ENCODE peak calls at places on chromosomes 16 and 17, in ten cellular contexts. One of them, this sample, is unnamed.

GRCh38 chr17:29140631-29141483 is 39.3 kb downstream of the MYO18A start:
- DNase-seq in thoracic aorta: no peak
- DNase-seq in suprapubic skin: no peak
- DNase-seq in tibial artery: no peak
- DNase-seq in lower leg skin: no peak
- DNase-seq in nephron progenitor cell: peak
- DNase-seq in lower lobe of right lung: no peak
- DNase-seq in GM13976: peak
- DNase-seq in BJ: no peak
- DNase-seq in left ventricle myocardium inferior: no peak
- DNase-seq in this sample: peak

GRCh38 chr16:82682757-82683156 is 56.0 kb downstream of the CDH13 start:
- DNase-seq in left ventricle myocardium inferior: no peak
- DNase-seq in thoracic aorta: no peak
- DNase-seq in tibial artery: no peak
- DNase-seq in lower lobe of right lung: no peak
- DNase-seq in lower leg skin: no peak
- DNase-seq in nephron progenitor cell: no peak
- DNase-seq in suprapubic skin: no peak
- DNase-seq in BJ: no peak
- DNase-seq in GM13976: no peak
- DNase-seq in this sample: no peak

GRCh38 chr17:57946798-57947358 is 8.3 kb downstream of the CUEDC1 start:
- DNase-seq in lower lobe of right lung: peak
- DNase-seq in suprapubic skin: no peak
- DNase-seq in left ventricle myocardium inferior: no peak
- DNase-seq in thoracic aorta: no peak
- DNase-seq in GM13976: peak
- DNase-seq in BJ: no peak
- DNase-seq in tibial artery: no peak
- DNase-seq in nephron progenitor cell: no peak
- DNase-seq in lower leg skin: no peak
- DNase-seq in this sample: no peak

GRCh38 chr17:74355065-74355464 is 6.6 kb downstream of the BTBD17 start:
- DNase-seq in lower leg skin: no peak
- DNase-seq in thoracic aorta: no peak
- DNase-seq in GM13976: no peak
- DNase-seq in nephron progenitor cell: no peak
- DNase-seq in lower lobe of right lung: no peak
- DNase-seq in BJ: no peak
- DNase-seq in left ventricle myocardium inferior: no peak
- DNase-seq in suprapubic skin: no peak
- DNase-seq in tibial artery: no peak
- DNase-seq in this sample: no peak

GRCh38 chr17:4304417-4305027 is 40.7 kb upstream of the ANKFY1 start:
- DNase-seq in BJ: no peak
- DNase-seq in GM13976: peak
- DNase-seq in nephron progenitor cell: peak
- DNase-seq in thoracic aorta: no peak
- DNase-seq in lower lobe of right lung: no peak
- DNase-seq in lower leg skin: no peak
- DNase-seq in left ventricle myocardium inferior: no peak
- DNase-seq in tibial artery: peak
- DNase-seq in suprapubic skin: no peak
- DNase-seq in this sample: peak

GRCh38 chr16:87040169-87041117 is 276.7 kb downstream of the C16orf95 start:
- DNase-seq in suprapubic skin: no peak
- DNase-seq in lower lobe of right lung: no peak
- DNase-seq in thoracic aorta: no peak
- DNase-seq in GM13976: no peak
- DNase-seq in left ventricle myocardium inferior: no peak
- DNase-seq in BJ: no peak
- DNase-seq in nephron progenitor cell: no peak
- DNase-seq in lower leg skin: no peak
- DNase-seq in tibial artery: no peak
- DNase-seq in this sample: no peak

GRCh38 chr16:2856061-2856670 is 1.8 kb downstream of the PRSS22 start:
- DNase-seq in lower leg skin: no peak
- DNase-seq in suprapubic skin: no peak
- DNase-seq in BJ: no peak
- DNase-seq in GM13976: peak
- DNase-seq in nephron progenitor cell: peak
- DNase-seq in thoracic aorta: no peak
- DNase-seq in tibial artery: no peak
- DNase-seq in left ventricle myocardium inferior: no peak
- DNase-seq in lower lobe of right lung: no peak
- DNase-seq in this sample: no peak

GRCh38 chr16:81513204-81514040 is 68.8 kb downstream of the CMIP start:
- DNase-seq in lower lobe of right lung: no peak
- DNase-seq in nephron progenitor cell: no peak
- DNase-seq in tibial artery: peak
- DNase-seq in thoracic aorta: no peak
- DNase-seq in BJ: no peak
- DNase-seq in GM13976: no peak
- DNase-seq in left ventricle myocardium inferior: peak
- DNase-seq in suprapubic skin: no peak
- DNase-seq in lower leg skin: peak
- DNase-seq in this sample: no peak

GRCh38 chr17:45096141-45096540 is 35.0 kb downstream of the NMT1 start:
- DNase-seq in nephron progenitor cell: no peak
- DNase-seq in BJ: no peak
- DNase-seq in thoracic aorta: no peak
- DNase-seq in GM13976: no peak
- DNase-seq in lower leg skin: no peak
- DNase-seq in lower lobe of right lung: no peak
- DNase-seq in tibial artery: no peak
- DNase-seq in left ventricle myocardium inferior: no peak
- DNase-seq in suprapubic skin: no peak
- DNase-seq in this sample: no peak

GRCh38 chr17:67038861-67039365 is 5.4 kb upstream of the CACNG1 start:
- DNase-seq in nephron progenitor cell: no peak
- DNase-seq in thoracic aorta: no peak
- DNase-seq in lower leg skin: no peak
- DNase-seq in GM13976: no peak
- DNase-seq in left ventricle myocardium inferior: no peak
- DNase-seq in BJ: no peak
- DNase-seq in tibial artery: no peak
- DNase-seq in suprapubic skin: no peak
- DNase-seq in lower lobe of right lung: peak
- DNase-seq in this sample: no peak

GRCh38 chr16:16096161-16096857 is 127.0 kb downstream of the ABCC6 start:
- DNase-seq in thoracic aorta: peak
- DNase-seq in nephron progenitor cell: no peak
- DNase-seq in left ventricle myocardium inferior: peak
- DNase-seq in lower lobe of right lung: no peak
- DNase-seq in tibial artery: peak
- DNase-seq in lower leg skin: no peak
- DNase-seq in suprapubic skin: no peak
- DNase-seq in BJ: peak
- DNase-seq in GM13976: no peak
- DNase-seq in this sample: no peak
- TF ChIP-seq CTCF in thoracic aorta: peak
- TF ChIP-seq CTCF in nephron progenitor cell: peak
- TF ChIP-seq CTCF in left ventricle myocardium inferior: no peak
- TF ChIP-seq CTCF in lower lobe of right lung: no peak
- TF ChIP-seq CTCF in tibial artery: peak
- TF ChIP-seq CTCF in lower leg skin: no peak
- TF ChIP-seq CTCF in suprapubic skin: no peak
- TF ChIP-seq CTCF in BJ: peak
- TF ChIP-seq CTCF in GM13976: no peak
- TF ChIP-seq CTCF in this sample: peak

GRCh38 chr17:76888661-76889060 is 20.5 kb downstream of the MGAT5B start:
- DNase-seq in left ventricle myocardium inferior: no peak
- DNase-seq in tibial artery: no peak
- DNase-seq in GM13976: no peak
- DNase-seq in nephron progenitor cell: peak
- DNase-seq in lower lobe of right lung: no peak
- DNase-seq in suprapubic skin: no peak
- DNase-seq in BJ: no peak
- DNase-seq in lower leg skin: no peak
- DNase-seq in thoracic aorta: no peak
- DNase-seq in this sample: no peak

GRCh38 chr17:76889323-76889722 is 21.1 kb downstream of the MGAT5B start:
- DNase-seq in tibial artery: no peak
- DNase-seq in lower lobe of right lung: no peak
- DNase-seq in suprapubic skin: no peak
- DNase-seq in thoracic aorta: no peak
- DNase-seq in BJ: no peak
- DNase-seq in GM13976: no peak
- DNase-seq in lower leg skin: no peak
- DNase-seq in nephron progenitor cell: no peak
- DNase-seq in left ventricle myocardium inferior: no peak
- DNase-seq in this sample: no peak

GRCh38 chr17:76884995-76885896 is 17.0 kb downstream of the MGAT5B start:
- DNase-seq in tibial artery: no peak
- DNase-seq in suprapubic skin: no peak
- DNase-seq in left ventricle myocardium inferior: no peak
- DNase-seq in lower leg skin: no peak
- DNase-seq in lower lobe of right lung: no peak
- DNase-seq in nephron progenitor cell: peak
- DNase-seq in BJ: no peak
- DNase-seq in GM13976: no peak
- DNase-seq in thoracic aorta: no peak
- DNase-seq in this sample: no peak

GRCh38 chr17:76886395-76886794 is 18.2 kb downstream of the MGAT5B start:
- DNase-seq in suprapubic skin: no peak
- DNase-seq in BJ: no peak
- DNase-seq in nephron progenitor cell: no peak
- DNase-seq in thoracic aorta: no peak
- DNase-seq in lower lobe of right lung: no peak
- DNase-seq in lower leg skin: no peak
- DNase-seq in tibial artery: no peak
- DNase-seq in GM13976: no peak
- DNase-seq in left ventricle myocardium inferior: no peak
- DNase-seq in this sample: no peak

GRCh38 chr17:76887809-76888208 is 19.6 kb downstream of the MGAT5B start:
- DNase-seq in lower lobe of right lung: no peak
- DNase-seq in lower leg skin: no peak
- DNase-seq in thoracic aorta: no peak
- DNase-seq in BJ: no peak
- DNase-seq in GM13976: no peak
- DNase-seq in nephron progenitor cell: no peak
- DNase-seq in left ventricle myocardium inferior: no peak
- DNase-seq in suprapubic skin: no peak
- DNase-seq in tibial artery: no peak
- DNase-seq in this sample: no peak
- TF ChIP-seq CTCF in lower lobe of right lung: no peak
- TF ChIP-seq CTCF in lower leg skin: no peak
- TF ChIP-seq CTCF in thoracic aorta: no peak
- TF ChIP-seq CTCF in BJ: peak
- TF ChIP-seq CTCF in GM13976: no peak
- TF ChIP-seq CTCF in nephron progenitor cell: no peak
- TF ChIP-seq CTCF in left ventricle myocardium inferior: no peak
- TF ChIP-seq CTCF in suprapubic skin: no peak
- TF ChIP-seq CTCF in tibial artery: no peak
- TF ChIP-seq CTCF in this sample: no peak

GRCh38 chr17:14739656-14740431 is 439.0 kb downstream of the HS3ST3B1 start:
- DNase-seq in lower leg skin: no peak
- DNase-seq in tibial artery: no peak
- DNase-seq in left ventricle myocardium inferior: no peak
- DNase-seq in suprapubic skin: no peak
- DNase-seq in lower lobe of right lung: no peak
- DNase-seq in GM13976: no peak
- DNase-seq in nephron progenitor cell: no peak
- DNase-seq in BJ: no peak
- DNase-seq in thoracic aorta: no peak
- DNase-seq in this sample: no peak

GRCh38 chr17:14738652-14738988 is 437.7 kb downstream of the HS3ST3B1 start:
- DNase-seq in lower lobe of right lung: no peak
- DNase-seq in thoracic aorta: no peak
- DNase-seq in GM13976: no peak
- DNase-seq in BJ: no peak
- DNase-seq in lower leg skin: no peak
- DNase-seq in nephron progenitor cell: no peak
- DNase-seq in left ventricle myocardium inferior: no peak
- DNase-seq in tibial artery: no peak
- DNase-seq in suprapubic skin: no peak
- DNase-seq in this sample: no peak

GRCh38 chr17:14741516-14741915 is 440.6 kb downstream of the HS3ST3B1 start:
- DNase-seq in nephron progenitor cell: no peak
- DNase-seq in GM13976: no peak
- DNase-seq in tibial artery: no peak
- DNase-seq in thoracic aorta: no peak
- DNase-seq in suprapubic skin: no peak
- DNase-seq in BJ: no peak
- DNase-seq in left ventricle myocardium inferior: no peak
- DNase-seq in lower leg skin: no peak
- DNase-seq in lower lobe of right lung: no peak
- DNase-seq in this sample: no peak

GRCh38 chr17:14736631-14737030 is 435.8 kb downstream of the HS3ST3B1 start:
- DNase-seq in GM13976: no peak
- DNase-seq in BJ: no peak
- DNase-seq in tibial artery: no peak
- DNase-seq in nephron progenitor cell: no peak
- DNase-seq in thoracic aorta: no peak
- DNase-seq in lower lobe of right lung: no peak
- DNase-seq in lower leg skin: no peak
- DNase-seq in suprapubic skin: no peak
- DNase-seq in left ventricle myocardium inferior: no peak
- DNase-seq in this sample: no peak

DNA sequence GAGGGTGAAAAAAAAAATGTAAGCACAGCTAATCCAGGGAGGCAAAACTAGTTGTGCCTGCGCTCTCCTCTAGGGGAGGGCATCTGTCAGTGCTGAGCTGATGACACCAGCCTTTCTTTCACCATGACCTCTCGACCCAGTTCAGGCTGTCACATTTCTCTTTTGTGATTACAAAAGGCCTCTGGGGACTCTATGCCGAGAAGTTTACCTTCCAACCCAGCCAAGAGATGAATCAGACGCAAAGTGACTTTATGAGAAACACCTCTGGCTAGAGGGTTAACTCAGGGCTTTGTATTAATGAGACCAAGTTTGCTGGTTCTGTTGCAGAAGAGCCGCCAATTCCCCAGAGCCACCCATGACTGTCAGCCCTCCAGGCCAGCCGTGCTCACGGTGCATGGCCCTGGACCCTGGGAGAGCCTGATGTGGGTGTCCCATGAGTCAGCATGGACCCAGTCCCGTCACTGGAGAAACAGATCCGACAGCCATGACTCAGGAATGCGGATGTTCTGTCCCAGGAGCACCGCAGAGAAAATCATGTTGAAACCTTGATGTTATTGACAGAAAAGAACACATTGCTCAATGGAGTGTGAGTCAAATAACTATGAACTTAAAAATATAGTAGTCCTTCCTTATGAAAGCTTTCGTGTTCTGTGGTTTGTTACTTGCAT is 437.2 kb downstream of the HS3ST3B1 start:
- DNase-seq in left ventricle myocardium inferior: peak
- DNase-seq in tibial artery: peak
- DNase-seq in nephron progenitor cell: peak
- DNase-seq in lower leg skin: peak
- DNase-seq in GM13976: peak
- DNase-seq in suprapubic skin: peak
- DNase-seq in thoracic aorta: peak
- DNase-seq in BJ: peak
- DNase-seq in lower lobe of right lung: peak
- DNase-seq in this sample: peak
- TF ChIP-seq CTCF in left ventricle myocardium inferior: no peak
- TF ChIP-seq CTCF in tibial artery: no peak
- TF ChIP-seq CTCF in nephron progenitor cell: peak
- TF ChIP-seq CTCF in lower leg skin: no peak
- TF ChIP-seq CTCF in GM13976: no peak
- TF ChIP-seq CTCF in suprapubic skin: peak
- TF ChIP-seq CTCF in thoracic aorta: no peak
- TF ChIP-seq CTCF in BJ: peak
- TF ChIP-seq CTCF in lower lobe of right lung: peak
- TF ChIP-seq CTCF in this sample: peak

GRCh38 chr16:16143038-16143763 is 80.1 kb downstream of the ABCC6 start:
- DNase-seq in left ventricle myocardium inferior: no peak
- DNase-seq in lower leg skin: no peak
- DNase-seq in thoracic aorta: no peak
- DNase-seq in tibial artery: no peak
- DNase-seq in GM13976: no peak
- DNase-seq in lower lobe of right lung: no peak
- DNase-seq in nephron progenitor cell: no peak
- DNase-seq in BJ: no peak
- DNase-seq in suprapubic skin: no peak
- DNase-seq in this sample: no peak
- TF ChIP-seq CTCF in left ventricle myocardium inferior: peak
- TF ChIP-seq CTCF in lower leg skin: no peak
- TF ChIP-seq CTCF in thoracic aorta: no peak
- TF ChIP-seq CTCF in tibial artery: no peak
- TF ChIP-seq CTCF in GM13976: no peak
- TF ChIP-seq CTCF in lower lobe of right lung: peak
- TF ChIP-seq CTCF in nephron progenitor cell: peak
- TF ChIP-seq CTCF in BJ: peak
- TF ChIP-seq CTCF in suprapubic skin: no peak
- TF ChIP-seq CTCF in this sample: peak